ENCODE peak calls at places on chromosomes 16 and 17, in ten cellular contexts. U, T, Y, I, J, N, W, F, Z and V are unnamed samples.

GRCh38 chr16:19745286-19746018 is 27.4 kb downstream of the IQCK start:
- DNase-seq in U (no peak), T (peak), Y (peak), I (no peak), J (no peak), N (no peak), W (no peak), F (no peak), Z (no peak), V (no peak)

GRCh38 chr17:78022425-78022824 is 63.9 kb downstream of the TNRC6C start:
- DNase-seq in U (no peak), T (no peak), Y (peak), I (no peak), J (no peak), N (no peak), W (no peak), F (no peak), Z (no peak), V (no peak)

GRCh38 chr17:74779948-74780400 is 3.8 kb upstream of the NAT9 start:
- DNase-seq in U (peak), T (no peak), Y (no peak), I (no peak), J (peak), N (no peak), W (no peak), F (no peak), Z (no peak), V (peak)

GRCh38 chr16:63530974-63531373 is 1494.7 kb upstream of the CDH8 start:
- DNase-seq in U (no peak), T (no peak), Y (no peak), I (no peak), J (no peak), N (no peak), W (no peak), F (no peak), Z (no peak), V (no peak)

GRCh38 chr16:84950906-84951305 is 60.4 kb downstream of the ZDHHC7 start:
- DNase-seq in U (no peak), T (no peak), Y (no peak), I (no peak), J (peak), N (peak), W (no peak), F (no peak), Z (no peak), V (no peak)

GRCh38 chr17:20232611-20233010 is 223.5 kb downstream of the SPECC1 start:
- DNase-seq in U (no peak), T (no peak), Y (no peak), I (no peak), J (peak), N (no peak), W (no peak), F (no peak), Z (no peak), V (no peak)

GRCh38 chr17:47946516-47946915 is 5.1 kb downstream of the PNPO start:
- DNase-seq in U (no peak), T (no peak), Y (no peak), I (no peak), J (no peak), N (no peak), W (no peak), F (no peak), Z (no peak), V (no peak)

GRCh38 chr16:23729503-23730424 is 16.7 kb upstream of the ERN2 start:
- DNase-seq in U (no peak), T (peak), Y (peak), I (peak), J (peak), N (peak), W (no peak), F (no peak), Z (peak), V (peak)

GRCh38 chr17:63700528-63701441 is 860 bp upstream of the LIMD2 start:
- DNase-seq in U (peak), T (peak), Y (peak), I (peak), J (peak), N (no peak), W (peak), F (peak), Z (no peak), V (peak)

GRCh38 chr17:74161501-74161850 is 42.0 kb upstream of the RPL38 start:
- DNase-seq in U (no peak), T (peak), Y (no peak), I (no peak), J (no peak), N (no peak), W (no peak), F (no peak), Z (no peak), V (no peak)

GRCh38 chr16:29662729-29663019 is 373 bp upstream of the SPN start:
- DNase-seq in U (no peak), T (no peak), Y (no peak), I (no peak), J (no peak), N (no peak), W (no peak), F (no peak), Z (no peak), V (peak)

GRCh38 chr17:78879679-78880186 is 23.3 kb downstream of the CEP295NL start:
- DNase-seq in U (peak), T (peak), Y (peak), I (no peak), J (peak), N (no peak), W (peak), F (no peak), Z (peak), V (peak)

GRCh38 chr17:77471984-77472836 is 331.4 kb downstream of the SEC14L1 start:
- DNase-seq in U (no peak), T (no peak), Y (peak), I (no peak), J (peak), N (no peak), W (peak), F (peak), Z (no peak), V (peak)

GRCh38 chr17:15334266-15334665 is 7.1 kb downstream of the TEKT3 start:
- DNase-seq in U (no peak), T (no peak), Y (no peak), I (no peak), J (no peak), N (peak), W (no peak), F (no peak), Z (no peak), V (no peak)

GRCh38 chr16:17544785-17545184 is 74.0 kb upstream of the XYLT1 start:
- DNase-seq in U (no peak), T (peak), Y (no peak), I (peak), J (no peak), N (peak), W (no peak), F (no peak), Z (no peak), V (no peak)

GRCh38 chr16:63749256-63749655 is 1372.6 kb downstream of the CDH11 start:
- DNase-seq in U (no peak), T (no peak), Y (no peak), I (no peak), J (no peak), N (no peak), W (no peak), F (no peak), Z (no peak), V (no peak)

GRCh38 chr17:69919789-69920188 is 155.2 kb upstream of the KCNJ16 start:
- DNase-seq in U (no peak), T (no peak), Y (no peak), I (no peak), J (no peak), N (no peak), W (no peak), F (no peak), Z (no peak), V (no peak)

GRCh38 chr17:63474174-63474913 is 2.5 kb upstream of the ACE start:
- DNase-seq in U (peak), T (no peak), Y (no peak), I (no peak), J (peak), N (no peak), W (peak), F (no peak), Z (no peak), V (peak)

GRCh38 chr17:32265192-32265895 is at the start of gene RHBDL3:
- DNase-seq in U (peak), T (no peak), Y (no peak), I (no peak), J (peak), N (no peak), W (peak), F (no peak), Z (no peak), V (peak)

GRCh38 chr16:89409161-89409711 is 81.1 kb downstream of the ANKRD11 start:
- DNase-seq in U (no peak), T (no peak), Y (peak), I (no peak), J (no peak), N (no peak), W (no peak), F (no peak), Z (no peak), V (peak)

GRCh38 chr16:89410322-89410721 is 80.0 kb downstream of the ANKRD11 start:
- DNase-seq in U (no peak), T (no peak), Y (no peak), I (no peak), J (no peak), N (no peak), W (no peak), F (no peak), Z (no peak), V (no peak)

GRCh38 chr16:89411335-89411850 is 79.0 kb downstream of the ANKRD11 start:
- DNase-seq in U (no peak), T (no peak), Y (no peak), I (no peak), J (no peak), N (no peak), W (no peak), F (no peak), Z (no peak), V (no peak)

GRCh38 chr16:89412811-89413210 is 77.5 kb downstream of the ANKRD11 start:
- DNase-seq in U (peak), T (no peak), Y (no peak), I (no peak), J (no peak), N (no peak), W (no peak), F (peak), Z (no peak), V (no peak)

GRCh38 chr16:89410794-89411309 is 79.5 kb downstream of the ANKRD11 start:
- DNase-seq in U (peak), T (no peak), Y (peak), I (no peak), J (peak), N (no peak), W (no peak), F (peak), Z (peak), V (peak)
- TF ChIP-seq POLR2A in U (no peak), T (no peak), Y (no peak), I (no peak), J (no peak), N (no peak), W (no peak), F (no peak), Z (no peak), V (no peak)

GRCh38 chr17:50662632-50663225 is 28.0 kb downstream of the ABCC3 start:
- DNase-seq in U (no peak), T (no peak), Y (no peak), I (no peak), J (no peak), N (no peak), W (no peak), F (no peak), Z (no peak), V (no peak)

GRCh38 chr17:50660887-50661345 is 26.2 kb downstream of the ABCC3 start:
- DNase-seq in U (no peak), T (no peak), Y (no peak), I (no peak), J (no peak), N (no peak), W (no peak), F (no peak), Z (peak), V (no peak)

GRCh38 chr17:50661795-50662391 is 27.2 kb downstream of the ABCC3 start:
- DNase-seq in U (no peak), T (no peak), Y (peak), I (no peak), J (peak), N (peak), W (peak), F (no peak), Z (peak), V (peak)

GRCh38 chr17:50660042-50660886 is 25.6 kb downstream of the ABCC3 start:
- DNase-seq in U (peak), T (no peak), Y (peak), I (no peak), J (peak), N (peak), W (no peak), F (no peak), Z (peak), V (peak)

DNA sequence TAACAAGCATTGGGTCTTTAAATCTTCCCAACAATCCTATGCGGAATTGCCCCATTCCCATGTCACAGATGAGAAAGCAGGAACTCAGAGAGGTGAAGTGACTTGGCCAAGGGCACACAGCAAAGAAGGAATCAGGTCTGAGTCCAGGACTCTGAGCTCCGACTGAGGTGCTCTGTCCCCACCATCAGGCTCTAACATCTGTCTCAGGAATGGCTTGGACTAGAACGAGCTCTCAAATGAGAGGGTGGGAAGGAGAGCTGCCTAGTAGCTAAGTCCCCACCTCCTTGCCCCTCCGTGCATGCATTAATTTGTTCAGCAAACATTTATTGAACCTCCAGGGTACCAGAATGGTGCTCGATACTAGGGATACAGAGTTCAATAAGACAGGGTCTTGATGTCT is 26.7 kb downstream of the ABCC3 start:
- DNase-seq in U (no peak), T (no peak), Y (no peak), I (no peak), J (no peak), N (no peak), W (no peak), F (no peak), Z (no peak), V (no peak)
- H3K4me3 ChIP-seq in U (no peak), T (no peak), Y (no peak), I (no peak), J (no peak), N (peak), W (no peak), F (no peak), Z (no peak), V (no peak)

GRCh38 chr17:41456206-41456605 is 11.0 kb downstream of the KRT32 start:
- DNase-seq in U (no peak), T (no peak), Y (no peak), I (peak), J (no peak), N (peak), W (no peak), F (no peak), Z (no peak), V (no peak)
- TF ChIP-seq CTCF in U (peak), T (no peak), Y (peak), I (peak), J (no peak), N (no peak), W (no peak), F (no peak), Z (no peak), V (no peak)

DNA sequence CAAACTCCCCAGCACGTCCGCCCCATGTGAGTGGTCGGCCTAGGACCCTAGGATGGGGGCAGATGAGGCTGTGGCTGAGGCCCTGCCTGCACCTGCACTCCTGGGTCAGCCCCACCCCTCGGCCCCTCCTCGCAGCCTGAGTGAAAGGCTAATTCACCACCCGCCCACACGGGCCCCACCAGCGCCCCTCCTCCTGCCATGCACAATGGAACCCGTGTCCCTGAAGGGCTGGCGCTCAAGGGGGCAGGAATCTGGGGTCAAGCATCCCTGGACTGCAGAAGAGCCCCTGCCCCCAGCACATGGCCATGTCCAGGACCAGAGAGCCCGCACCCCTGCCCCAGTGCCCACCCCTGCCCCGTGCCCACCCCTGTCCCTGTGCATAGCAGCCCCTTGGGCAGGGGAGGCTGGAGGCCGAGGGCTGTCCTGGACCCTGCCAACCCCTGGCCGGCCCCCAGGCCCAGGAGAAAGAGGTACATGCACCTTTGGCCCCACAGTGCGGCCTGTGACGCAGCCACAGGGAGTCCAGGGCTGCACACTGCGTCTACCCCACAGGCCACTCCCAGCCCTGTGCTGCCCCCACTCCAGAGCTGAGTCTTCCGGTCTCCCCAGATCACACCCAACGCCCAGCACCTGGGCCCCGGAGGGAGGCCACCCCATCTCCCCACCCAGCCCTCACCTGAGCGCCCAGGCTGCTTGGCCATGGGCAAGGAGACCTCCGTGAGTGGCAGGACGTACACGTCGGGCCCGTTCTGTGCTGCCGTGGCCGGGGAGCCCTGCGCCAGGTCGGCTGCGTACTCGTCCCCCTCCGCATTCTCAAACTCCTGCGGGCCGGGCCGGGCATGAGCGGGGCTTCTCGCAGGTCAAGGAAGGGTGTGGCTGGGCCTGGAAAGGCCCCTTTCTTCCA is 34.7 kb upstream of the PVALEF start:
- DNase-seq in U (no peak), T (no peak), Y (no peak), I (no peak), J (no peak), N (no peak), W (no peak), F (no peak), Z (peak), V (no peak)
- TF ChIP-seq POLR2A in U (no peak), T (no peak), Y (no peak), I (no peak), J (no peak), N (no peak), W (no peak), F (no peak), Z (peak), V (no peak)

GRCh38 chr16:80158766-80159165 is 382.0 kb upstream of the DYNLRB2 start:
- DNase-seq in U (no peak), T (no peak), Y (peak), I (no peak), J (no peak), N (peak), W (no peak), F (no peak), Z (no peak), V (no peak)
- H3K4me3 ChIP-seq in U (no peak), T (no peak), Y (no peak), I (no peak), J (no peak), N (no peak), W (no peak), F (no peak), Z (no peak), V (no peak)